ENCODE peak calls at places on chromosomes 16 and 17, in five cellular contexts. O is SK-N-SH, J is HepG2, K is GM12878, N is K562. R is an unnamed sample.

GRCh38 chr17:4584125-4584834 is at the start of gene SMTNL2:
- DNase-seq in O (peak; percentile 64), J (no peak), K (no peak), N (no peak), R (no peak)

GRCh38 chr16:54538241-54538640 is 251.7 kb upstream of the IRX3 start:
- DNase-seq in O (peak; percentile 32), J (no peak), K (no peak), N (no peak), R (no peak)

GRCh38 chr17:21166599-21167265 is 40.0 kb downstream of the DHRS7B start:
- DNase-seq in O (no peak), J (no peak), K (no peak), N (no peak), R (no peak)

GRCh38 chr17:73349138-73349537 is 37.3 kb upstream of the CDC42EP4 start:
- DNase-seq in O (no peak), J (no peak), K (no peak), N (no peak), R (no peak)

GRCh38 chr17:17965152-17965721 is 7.0 kb downstream of the TOM1L2 start:
- DNase-seq in O (no peak), J (no peak), K (no peak), N (no peak), R (no peak)

GRCh38 chr16:8956265-8957060 is 7.2 kb downstream of the USP7 start:
- DNase-seq in O (peak; percentile 64), J (no peak), K (no peak), N (no peak), R (no peak)

GRCh38 chr17:29155966-29156338 is 24.2 kb downstream of the MYO18A start:
- DNase-seq in O (no peak), J (no peak), K (no peak), N (no peak), R (no peak)

GRCh38 chr17:7887038-7887481 is 1.5 kb upstream of the CHD3 start:
- DNase-seq in O (no peak), J (no peak), K (no peak), N (no peak), R (no peak)

GRCh38 chr17:18206962-18207361 is 18.5 kb upstream of the LLGL1 start:
- DNase-seq in O (no peak), J (no peak), K (no peak), N (no peak), R (no peak)

GRCh38 chr17:78974635-78975591 is 4.8 kb downstream of the LGALS3BP start:
- DNase-seq in O (no peak), J (no peak), K (no peak), N (peak; percentile 40), R (peak; percentile 67)

GRCh38 chr16:9443864-9444263 is 352.4 kb downstream of the HAPSTR1 start:
- DNase-seq in O (no peak), J (no peak), K (no peak), N (no peak), R (no peak)

DNA sequence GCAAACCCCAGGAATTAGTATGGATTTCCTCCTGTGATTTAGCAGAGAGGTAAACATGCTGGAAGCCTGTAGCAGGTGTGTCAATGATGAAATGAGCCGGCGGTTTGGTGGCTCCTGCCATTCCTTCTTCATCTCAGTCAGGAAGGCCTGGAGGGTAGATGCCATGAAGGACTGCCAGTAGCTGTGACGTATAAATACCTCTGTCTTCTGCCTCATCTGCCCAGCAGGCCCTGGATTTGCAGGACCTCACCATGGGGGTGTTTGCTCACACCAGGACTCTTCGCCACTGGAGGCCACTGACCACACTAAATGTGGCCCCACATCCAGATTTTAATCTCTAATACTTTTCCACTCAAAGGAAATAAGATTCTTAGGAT is 16.1 kb upstream of the SLC4A1 start:
- DNase-seq in O (no peak), J (no peak), K (no peak), N (no peak), R (no peak)
- TF ChIP-seq JUND in O (no peak), J (no peak), K (no peak), N (no peak), R (no peak)

GRCh38 chr16:82033683-82034300 is 1.3 kb upstream of the HSD17B2 start:
- DNase-seq in O (no peak), J (no peak), K (no peak), N (no peak), R (no peak)

GRCh38 chr16:82034981-82035612 is at the start of gene HSD17B2:
- DNase-seq in O (no peak), J (peak; percentile 92), K (no peak), N (no peak), R (no peak)

GRCh38 chr16:82033006-82033405 is 2.0 kb upstream of the HSD17B2 start:
- DNase-seq in O (no peak), J (no peak), K (no peak), N (no peak), R (no peak)

GRCh38 chr16:82027629-82028035 is 7.4 kb upstream of the HSD17B2 start:
- DNase-seq in O (no peak), J (no peak), K (no peak), N (no peak), R (no peak)

DNA sequence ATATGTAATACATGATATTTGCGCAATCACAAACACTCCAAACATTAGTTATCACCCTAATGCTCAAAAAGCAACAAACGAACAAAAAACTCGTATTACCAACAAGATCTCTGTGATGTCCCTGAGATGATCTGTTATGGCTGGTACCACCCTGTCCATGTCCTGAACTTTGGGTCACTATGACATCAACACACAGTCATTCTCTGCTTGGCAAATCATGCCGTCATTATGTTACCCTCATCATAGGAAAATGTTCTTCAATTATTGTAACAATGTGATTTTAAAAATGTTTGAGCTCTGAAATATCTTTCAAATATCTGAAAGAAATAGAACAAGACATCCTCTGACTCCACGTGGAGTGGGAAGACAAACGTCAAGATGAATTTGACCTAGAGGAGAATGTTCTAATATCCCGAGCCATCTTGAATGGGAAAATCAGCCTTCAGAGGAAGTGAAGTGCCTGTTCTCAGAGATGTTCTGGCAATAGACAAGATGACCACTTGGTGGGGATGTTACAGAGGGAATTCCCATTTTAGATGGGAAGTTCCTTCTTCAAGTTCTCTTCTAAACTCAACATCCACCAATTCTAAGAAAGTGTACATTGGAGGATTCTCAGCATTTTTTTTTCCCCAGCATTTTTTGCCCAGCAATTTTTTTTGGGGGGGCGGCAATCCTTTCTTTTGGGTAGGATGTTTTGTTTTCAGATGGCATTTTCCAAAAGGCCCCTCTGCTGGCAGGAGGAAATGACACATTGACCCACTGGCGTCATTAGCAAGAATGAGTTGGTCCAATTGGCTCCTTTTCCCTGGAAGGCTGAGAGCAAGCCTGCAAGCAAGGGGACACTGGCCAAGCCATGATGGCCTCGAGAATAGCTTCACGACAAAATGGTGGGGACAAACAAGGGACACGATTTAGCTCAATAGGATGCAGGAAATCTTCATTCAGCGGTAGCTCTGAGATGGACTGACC is 3.7 kb upstream of the HSD17B2 start:
- DNase-seq in O (peak; percentile 50), J (peak; percentile 71), K (no peak), N (peak; percentile 45), R (peak; percentile 62)
- TF ChIP-seq ZBTB33 in O (no peak), J (no peak), K (no peak), N (no peak), R (no peak)

GRCh38 chr17:30524847-30525246 is 47.6 kb downstream of the GOSR1 start:
- DNase-seq in O (no peak), J (no peak), K (no peak), N (no peak), R (no peak)
- TF ChIP-seq JUND in O (no peak), J (no peak), K (no peak), N (no peak), R (no peak)

GRCh38 chr16:77711775-77712174 is 10.5 kb upstream of the NUDT7 start:
- DNase-seq in O (no peak), J (peak; percentile 52), K (no peak), N (no peak), R (no peak)
- TF ChIP-seq ZBTB33 in O (no peak), J (no peak), K (no peak), N (no peak), R (no peak)

R was measured in HCT116.